ENCODE peak calls at places on chromosomes 5 and 9, in seven cellular contexts. P, K, L, Z, C, X and S are unnamed samples.

GRCh38 chr5:14759744-14760547 is 95.4 kb downstream of the OTULIN start:
- DNase-seq in P (no peak), K (no peak), L (no peak), Z (no peak), C (no peak), X (no peak), S (no peak)

GRCh38 chr9:22970434-22970975 is 523.9 kb downstream of the DMRTA1 start:
- DNase-seq in P (no peak), K (no peak), L (no peak), Z (no peak), C (no peak), X (no peak), S (no peak)

GRCh38 chr5:125198270-125198974 is 452.0 kb upstream of the ZNF608 start:
- DNase-seq in P (no peak), K (peak), L (peak), Z (peak), C (peak), X (peak), S (peak)

GRCh38 chr5:10653033-10653432 is 89.2 kb downstream of the ANKRD33B start:
- DNase-seq in P (no peak), K (peak), L (peak), Z (no peak), C (no peak), X (peak), S (no peak)

GRCh38 chr9:78131969-78132687 is 100.5 kb upstream of the GNAQ start:
- DNase-seq in P (no peak), K (no peak), L (no peak), Z (no peak), C (peak), X (no peak), S (peak)

GRCh38 chr5:172846249-172846648 is 12.2 kb downstream of the ERGIC1 start:
- DNase-seq in P (no peak), K (no peak), L (no peak), Z (no peak), C (no peak), X (no peak), S (no peak)

GRCh38 chr5:61805101-61805500 is 473.0 kb downstream of the ZSWIM6 start:
- DNase-seq in P (no peak), K (peak), L (no peak), Z (no peak), C (peak), X (no peak), S (peak)

GRCh38 chr5:82348749-82349148 is 70.6 kb upstream of the RPS23 start:
- DNase-seq in P (no peak), K (no peak), L (no peak), Z (no peak), C (peak), X (no peak), S (no peak)

GRCh38 chr5:78591972-78592700 is 56.4 kb downstream of the LHFPL2 start:
- DNase-seq in P (no peak), K (peak), L (no peak), Z (no peak), C (peak), X (no peak), S (peak)

GRCh38 chr5:35919191-35919590 is 19.2 kb downstream of the CAPSL start:
- DNase-seq in P (no peak), K (peak), L (no peak), Z (no peak), C (peak), X (no peak), S (peak)

GRCh38 chr5:69213513-69214215 is 21.0 kb upstream of the CDK7 start:
- DNase-seq in P (no peak), K (peak), L (no peak), Z (no peak), C (peak), X (no peak), S (peak)

GRCh38 chr5:69212022-69212421 is 22.6 kb downstream of the CENPH start:
- DNase-seq in P (no peak), K (no peak), L (no peak), Z (no peak), C (no peak), X (no peak), S (no peak)

GRCh38 chr5:69219939-69220338 is 14.7 kb upstream of the CDK7 start:
- DNase-seq in P (no peak), K (no peak), L (no peak), Z (no peak), C (no peak), X (no peak), S (no peak)

GRCh38 chr5:69217154-69217731 is 17.4 kb upstream of the CDK7 start:
- DNase-seq in P (peak), K (no peak), L (no peak), Z (no peak), C (no peak), X (no peak), S (no peak)

DNA sequence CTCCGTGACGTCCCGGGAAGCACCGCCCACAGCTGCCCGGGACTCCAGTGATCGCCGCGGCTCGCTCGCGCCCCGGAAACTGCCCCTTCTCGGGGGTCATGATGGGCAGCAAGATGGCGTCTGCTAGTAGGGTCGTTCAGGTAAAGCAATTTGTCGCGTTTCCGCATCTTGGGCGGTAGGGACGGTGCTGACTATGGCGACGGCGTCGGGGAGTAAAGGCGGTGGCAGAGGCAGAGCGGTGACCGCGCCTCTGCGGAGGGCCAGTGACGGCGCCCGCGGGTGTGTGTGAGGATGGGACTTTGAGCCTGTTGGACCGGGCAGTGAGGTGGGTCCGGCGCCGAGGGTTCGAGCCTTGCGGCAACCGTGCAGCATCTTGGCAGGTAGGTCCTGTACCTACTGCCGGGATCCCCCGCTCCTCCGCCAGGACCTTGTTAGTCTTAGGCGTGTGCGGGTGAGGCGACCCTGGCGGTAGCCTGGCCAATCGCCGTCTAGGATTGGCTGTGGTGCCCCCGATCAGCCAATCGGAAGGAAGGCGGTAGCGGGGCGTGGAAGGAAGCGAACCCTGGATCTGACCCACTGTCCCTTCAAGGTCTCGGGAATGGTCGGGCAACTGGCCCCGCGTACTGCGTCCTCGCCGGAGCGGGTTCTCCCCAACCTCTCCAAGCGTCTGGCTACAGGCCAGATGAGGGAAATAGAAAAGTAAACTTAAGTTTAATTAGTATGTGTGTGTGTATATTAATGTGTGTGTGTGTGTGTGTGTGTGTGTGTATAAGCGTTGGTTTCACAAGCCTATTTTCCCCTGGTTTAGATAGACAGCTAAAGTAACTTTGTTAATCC is 16.7 kb upstream of the CDK7 start:
- DNase-seq in P (peak), K (peak), L (peak), Z (peak), C (peak), X (peak), S (peak)
- TF ChIP-seq CTCF in P (no peak), K (no peak), L (peak), Z (no peak), C (no peak), X (no peak), S (peak)

DNA sequence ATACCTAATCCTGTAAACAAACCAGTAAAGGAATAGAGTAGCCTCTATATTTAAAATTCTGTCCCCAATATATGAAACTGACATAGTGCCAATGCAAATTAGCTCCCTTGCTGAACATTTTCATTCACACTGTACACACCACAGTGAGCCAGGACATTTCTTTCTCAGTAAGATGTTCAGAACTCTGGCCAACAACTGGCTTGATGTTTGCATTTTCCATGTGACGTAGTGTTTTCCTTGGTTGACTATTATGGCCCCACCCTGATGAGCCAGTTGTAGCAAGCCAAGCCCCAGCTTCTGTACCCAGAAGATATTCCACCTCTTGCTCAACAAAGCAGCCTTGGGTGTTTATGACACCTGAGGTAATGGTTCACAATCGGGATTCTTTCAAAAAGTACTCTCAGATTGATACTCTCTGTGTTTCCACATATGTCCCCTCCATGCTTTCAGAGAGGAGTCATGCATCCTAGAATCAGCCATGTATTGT is 17.7 kb upstream of the ANXA1 start:
- DNase-seq in P (no peak), K (no peak), L (no peak), Z (no peak), C (no peak), X (no peak), S (peak)
- H3K4me3 ChIP-seq in P (no peak), K (no peak), L (no peak), Z (no peak), C (no peak), X (no peak), S (no peak)

GRCh38 chr5:157575096-157575872 is at the start of gene ADAM19:
- DNase-seq in P (no peak), K (peak), L (peak), Z (peak), C (peak), X (peak), S (peak)
- TF ChIP-seq CTCF in P (no peak), K (no peak), L (peak), Z (peak), C (no peak), X (peak), S (no peak)

GRCh38 chr5:5671823-5672222 is 249.3 kb downstream of the ICE1 start:
- DNase-seq in P (no peak), K (no peak), L (no peak), Z (no peak), C (no peak), X (no peak), S (no peak)
- H3K4me3 ChIP-seq in P (no peak), K (no peak), L (no peak), Z (no peak), C (no peak), X (no peak), S (no peak)

DNA sequence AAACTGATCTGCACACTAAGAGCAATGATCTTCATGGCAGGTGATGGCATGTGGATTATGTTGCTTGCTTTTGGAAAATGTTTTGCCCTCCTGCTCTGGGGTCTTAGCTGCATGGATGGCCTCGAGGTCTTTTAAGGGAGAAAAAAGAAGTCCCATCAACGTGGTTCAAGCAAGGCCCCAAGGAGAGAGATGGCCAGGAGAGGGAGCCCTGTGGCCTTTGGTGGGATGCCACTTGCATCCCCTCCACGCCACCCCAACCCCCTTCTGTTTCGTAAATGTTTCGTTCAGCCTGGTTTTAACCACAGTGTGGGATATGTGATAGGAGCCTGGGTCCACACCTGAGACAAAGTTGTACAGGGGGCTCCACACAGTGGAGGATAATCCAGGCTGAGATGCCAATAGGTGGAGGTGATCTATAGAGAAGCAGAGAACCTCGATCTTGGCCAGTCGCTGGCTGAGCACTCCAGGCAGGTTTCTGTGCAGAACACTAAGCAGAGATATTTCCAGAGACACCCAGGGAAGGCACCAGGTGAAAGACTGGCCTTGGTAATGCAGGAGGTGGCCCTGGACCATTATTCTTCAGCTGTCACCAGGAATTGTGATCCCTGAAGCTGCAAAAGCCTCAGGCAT is 25.8 kb upstream of the FRRS1L start:
- DNase-seq in P (peak), K (peak), L (no peak), Z (no peak), C (no peak), X (no peak), S (peak)
- TF ChIP-seq CTCF in P (peak), K (peak), L (no peak), Z (peak), C (peak), X (no peak), S (peak)